ENCODE peak calls at places on chromosomes 5 and 9, in six cellular contexts. One of them, this sample, is unnamed.
A peak's percentile ranks its signal among the peaks of the same experiment; 100 is the strongest.

GRCh38 chr5:31936699-31937098 is 237.4 kb downstream of the GOLPH3 start:
- DNase-seq in stomach: no peak
- DNase-seq in RWPE1: no peak
- DNase-seq in H9: no peak
- DNase-seq in sigmoid colon: no peak
- DNase-seq in CD4-positive, alpha-beta T cell: no peak
- DNase-seq in this sample: no peak

GRCh38 chr9:80797427-80797825 is 891.9 kb downstream of the TLE1 start:
- DNase-seq in stomach: no peak
- DNase-seq in RWPE1: no peak
- DNase-seq in H9: no peak
- DNase-seq in sigmoid colon: no peak
- DNase-seq in CD4-positive, alpha-beta T cell: no peak
- DNase-seq in this sample: no peak

GRCh38 chr5:92554447-92555085 is 1026.5 kb downstream of the NR2F1-AS1 start:
- DNase-seq in stomach: no peak
- DNase-seq in RWPE1: no peak
- DNase-seq in H9: no peak
- DNase-seq in sigmoid colon: no peak
- DNase-seq in CD4-positive, alpha-beta T cell: no peak
- DNase-seq in this sample: no peak

GRCh38 chr5:125719681-125720676 is 703.2 kb upstream of the GRAMD2B start:
- DNase-seq in stomach: peak; percentile 32
- DNase-seq in RWPE1: no peak
- DNase-seq in H9: no peak
- DNase-seq in sigmoid colon: no peak
- DNase-seq in CD4-positive, alpha-beta T cell: no peak
- DNase-seq in this sample: peak; percentile 71

GRCh38 chr9:22308177-22308576 is 138.4 kb upstream of the DMRTA1 start:
- DNase-seq in stomach: no peak
- DNase-seq in RWPE1: no peak
- DNase-seq in H9: no peak
- DNase-seq in sigmoid colon: no peak
- DNase-seq in CD4-positive, alpha-beta T cell: no peak
- DNase-seq in this sample: no peak

GRCh38 chr5:54329731-54330709 is 19.6 kb upstream of the ARL15 start:
- DNase-seq in stomach: peak; percentile 72
- DNase-seq in RWPE1: peak; percentile 91
- DNase-seq in H9: no peak
- DNase-seq in sigmoid colon: no peak
- DNase-seq in CD4-positive, alpha-beta T cell: no peak
- DNase-seq in this sample: peak; percentile 86

GRCh38 chr5:60473654-60474053 is 226.3 kb downstream of the DEPDC1B start:
- DNase-seq in stomach: no peak
- DNase-seq in RWPE1: no peak
- DNase-seq in H9: no peak
- DNase-seq in sigmoid colon: no peak
- DNase-seq in CD4-positive, alpha-beta T cell: no peak
- DNase-seq in this sample: no peak

GRCh38 chr5:158461240-158461854 is 602.4 kb upstream of the CLINT1 start:
- DNase-seq in stomach: no peak
- DNase-seq in RWPE1: no peak
- DNase-seq in H9: no peak
- DNase-seq in sigmoid colon: peak; percentile 80
- DNase-seq in CD4-positive, alpha-beta T cell: no peak
- DNase-seq in this sample: peak; percentile 73

GRCh38 chr5:105057001-105057436 is 1494.4 kb upstream of the NUDT12 start:
- DNase-seq in stomach: no peak
- DNase-seq in RWPE1: no peak
- DNase-seq in H9: no peak
- DNase-seq in sigmoid colon: no peak
- DNase-seq in CD4-positive, alpha-beta T cell: no peak
- DNase-seq in this sample: no peak

GRCh38 chr9:133114886-133115603 is 6.0 kb downstream of the RALGDS start:
- DNase-seq in stomach: no peak
- DNase-seq in RWPE1: no peak
- DNase-seq in H9: no peak
- DNase-seq in sigmoid colon: peak; percentile 71
- DNase-seq in CD4-positive, alpha-beta T cell: no peak
- DNase-seq in this sample: no peak

GRCh38 chr5:43619911-43620310 is 16.9 kb downstream of the NNT start:
- DNase-seq in stomach: no peak
- DNase-seq in RWPE1: no peak
- DNase-seq in H9: no peak
- DNase-seq in sigmoid colon: no peak
- DNase-seq in CD4-positive, alpha-beta T cell: no peak
- DNase-seq in this sample: no peak

GRCh38 chr5:89967806-89968444 is 441.6 kb downstream of the CETN3 start:
- DNase-seq in stomach: no peak
- DNase-seq in RWPE1: no peak
- DNase-seq in H9: no peak
- DNase-seq in sigmoid colon: no peak
- DNase-seq in CD4-positive, alpha-beta T cell: no peak
- DNase-seq in this sample: no peak

GRCh38 chr5:10689391-10690081 is 71.5 kb downstream of the DAP start:
- DNase-seq in stomach: no peak
- DNase-seq in RWPE1: no peak
- DNase-seq in H9: peak; percentile 77
- DNase-seq in sigmoid colon: no peak
- DNase-seq in CD4-positive, alpha-beta T cell: no peak
- DNase-seq in this sample: no peak

GRCh38 chr9:81312346-81312745 is 377.0 kb downstream of the TLE1 start:
- DNase-seq in stomach: no peak
- DNase-seq in RWPE1: peak; percentile 49
- DNase-seq in H9: no peak
- DNase-seq in sigmoid colon: no peak
- DNase-seq in CD4-positive, alpha-beta T cell: no peak
- DNase-seq in this sample: no peak

GRCh38 chr9:137480686-137481683 is 21.9 kb upstream of the NSMF start:
- DNase-seq in stomach: no peak
- DNase-seq in RWPE1: no peak
- DNase-seq in H9: peak; percentile 25
- DNase-seq in sigmoid colon: no peak
- DNase-seq in CD4-positive, alpha-beta T cell: no peak
- DNase-seq in this sample: no peak

GRCh38 chr5:135878156-135878620 is 17.5 kb downstream of the IL9 start:
- DNase-seq in stomach: no peak
- DNase-seq in RWPE1: no peak
- DNase-seq in H9: no peak
- DNase-seq in sigmoid colon: no peak
- DNase-seq in CD4-positive, alpha-beta T cell: no peak
- DNase-seq in this sample: no peak

GRCh38 chr5:101686541-101686940 is 609.5 kb downstream of the SLCO4C1 start:
- DNase-seq in stomach: no peak
- DNase-seq in RWPE1: no peak
- DNase-seq in H9: no peak
- DNase-seq in sigmoid colon: no peak
- DNase-seq in CD4-positive, alpha-beta T cell: no peak
- DNase-seq in this sample: no peak

GRCh38 chr5:52728201-52728600 is 59.5 kb upstream of the ITGA1 start:
- DNase-seq in stomach: no peak
- DNase-seq in RWPE1: no peak
- DNase-seq in H9: no peak
- DNase-seq in sigmoid colon: no peak
- DNase-seq in CD4-positive, alpha-beta T cell: no peak
- DNase-seq in this sample: no peak

GRCh38 chr5:159899067-159900049 is 16.9 kb upstream of the ADRA1B start:
- DNase-seq in stomach: no peak
- DNase-seq in RWPE1: no peak
- DNase-seq in H9: no peak
- DNase-seq in sigmoid colon: no peak
- DNase-seq in CD4-positive, alpha-beta T cell: no peak
- DNase-seq in this sample: no peak

GRCh38 chr9:72362118-72362531 is 2.9 kb downstream of the ZFAND5 start:
- DNase-seq in stomach: no peak
- DNase-seq in RWPE1: peak; percentile 60
- DNase-seq in H9: no peak
- DNase-seq in sigmoid colon: no peak
- DNase-seq in CD4-positive, alpha-beta T cell: no peak
- DNase-seq in this sample: no peak

GRCh38 chr9:119153402-119153801 is 215.8 kb downstream of the BRINP1 start:
- DNase-seq in stomach: no peak
- DNase-seq in RWPE1: no peak
- DNase-seq in H9: no peak
- DNase-seq in sigmoid colon: no peak
- DNase-seq in CD4-positive, alpha-beta T cell: no peak
- DNase-seq in this sample: no peak

GRCh38 chr9:98255064-98255577 is 328 bp downstream of the TBC1D2 start:
- DNase-seq in stomach: peak; percentile 46
- DNase-seq in RWPE1: peak; percentile 77
- DNase-seq in H9: no peak
- DNase-seq in sigmoid colon: peak; percentile 67
- DNase-seq in CD4-positive, alpha-beta T cell: no peak
- DNase-seq in this sample: no peak

GRCh38 chr9:107807183-107807582 is 317.6 kb upstream of the KLF4 start:
- DNase-seq in stomach: no peak
- DNase-seq in RWPE1: no peak
- DNase-seq in H9: no peak
- DNase-seq in sigmoid colon: no peak
- DNase-seq in CD4-positive, alpha-beta T cell: no peak
- DNase-seq in this sample: no peak

GRCh38 chr5:37888476-37888875 is 48.6 kb upstream of the GDNF start:
- DNase-seq in stomach: no peak
- DNase-seq in RWPE1: peak; percentile 89
- DNase-seq in H9: no peak
- DNase-seq in sigmoid colon: no peak
- DNase-seq in CD4-positive, alpha-beta T cell: no peak
- DNase-seq in this sample: no peak

GRCh38 chr5:21931076-21931475 is 922.1 kb downstream of the CDH12 start:
- DNase-seq in stomach: no peak
- DNase-seq in RWPE1: no peak
- DNase-seq in H9: no peak
- DNase-seq in sigmoid colon: no peak
- DNase-seq in CD4-positive, alpha-beta T cell: no peak
- DNase-seq in this sample: no peak

GRCh38 chr5:65721050-65721774 is 697 bp downstream of the SGTB start:
- DNase-seq in stomach: peak; percentile 53
- DNase-seq in RWPE1: peak; percentile 67
- DNase-seq in H9: peak; percentile 45
- DNase-seq in sigmoid colon: peak; percentile 83
- DNase-seq in CD4-positive, alpha-beta T cell: no peak
- DNase-seq in this sample: peak; percentile 53

GRCh38 chr5:112492291-112492690 is 73.2 kb upstream of the EPB41L4A start:
- DNase-seq in stomach: peak; percentile 55
- DNase-seq in RWPE1: peak; percentile 76
- DNase-seq in H9: peak; percentile 78
- DNase-seq in sigmoid colon: no peak
- DNase-seq in CD4-positive, alpha-beta T cell: no peak
- DNase-seq in this sample: peak; percentile 53

GRCh38 chr5:98096155-98096554 is 677.3 kb upstream of the RGMB start:
- DNase-seq in stomach: no peak
- DNase-seq in RWPE1: no peak
- DNase-seq in H9: no peak
- DNase-seq in sigmoid colon: no peak
- DNase-seq in CD4-positive, alpha-beta T cell: no peak
- DNase-seq in this sample: no peak

GRCh38 chr5:6495433-6496206 is 47.0 kb downstream of the UBE2QL1 start:
- DNase-seq in stomach: peak; percentile 44
- DNase-seq in RWPE1: no peak
- DNase-seq in H9: no peak
- DNase-seq in sigmoid colon: no peak
- DNase-seq in CD4-positive, alpha-beta T cell: no peak
- DNase-seq in this sample: peak; percentile 19

GRCh38 chr5:15731686-15732085 is 231.7 kb downstream of the FBXL7 start:
- DNase-seq in stomach: no peak
- DNase-seq in RWPE1: no peak
- DNase-seq in H9: no peak
- DNase-seq in sigmoid colon: no peak
- DNase-seq in CD4-positive, alpha-beta T cell: no peak
- DNase-seq in this sample: no peak

GRCh38 chr5:134784241-134784920 is 25.8 kb downstream of the DDX46 start:
- DNase-seq in stomach: no peak
- DNase-seq in RWPE1: no peak
- DNase-seq in H9: no peak
- DNase-seq in sigmoid colon: no peak
- DNase-seq in CD4-positive, alpha-beta T cell: no peak
- DNase-seq in this sample: no peak

GRCh38 chr5:135478938-135479337 is 26.8 kb upstream of the TIFAB start:
- DNase-seq in stomach: no peak
- DNase-seq in RWPE1: no peak
- DNase-seq in H9: no peak
- DNase-seq in sigmoid colon: no peak
- DNase-seq in CD4-positive, alpha-beta T cell: no peak
- DNase-seq in this sample: no peak

GRCh38 chr9:70120834-70121510 is 77.3 kb downstream of the MAMDC2 start:
- DNase-seq in stomach: no peak
- DNase-seq in RWPE1: peak; percentile 65
- DNase-seq in H9: no peak
- DNase-seq in sigmoid colon: peak; percentile 89
- DNase-seq in CD4-positive, alpha-beta T cell: no peak
- DNase-seq in this sample: peak; percentile 30

GRCh38 chr5:157930710-157931109 is 71.8 kb upstream of the CLINT1 start:
- DNase-seq in stomach: peak; percentile 94
- DNase-seq in RWPE1: no peak
- DNase-seq in H9: no peak
- DNase-seq in sigmoid colon: no peak
- DNase-seq in CD4-positive, alpha-beta T cell: no peak
- DNase-seq in this sample: peak; percentile 81

DNA sequence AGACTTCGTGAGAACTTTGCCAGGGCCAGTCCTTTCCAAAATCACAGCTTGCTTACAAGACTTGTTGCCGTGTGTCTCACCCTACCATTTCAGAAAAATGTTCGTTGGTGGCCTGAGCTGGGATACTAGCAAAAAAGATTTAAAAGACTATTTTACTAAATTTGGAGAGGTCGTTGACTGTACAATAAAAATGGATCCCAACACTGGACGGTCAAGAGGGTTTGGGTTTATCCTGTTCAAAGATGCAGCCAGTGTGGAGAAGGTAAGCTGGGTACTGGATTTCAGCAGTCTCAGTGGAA is 1.4 kb downstream of the HNRNPAB start:
- DNase-seq in stomach: no peak
- DNase-seq in RWPE1: no peak
- DNase-seq in H9: no peak
- DNase-seq in sigmoid colon: no peak
- DNase-seq in CD4-positive, alpha-beta T cell: no peak
- DNase-seq in this sample: no peak
- H3K27ac ChIP-seq in stomach: peak overlapping the region; percentile 95
- H3K27ac ChIP-seq in RWPE1: peak overlapping the region; percentile 90
- H3K27ac ChIP-seq in H9: no peak overlapping the region
- H3K27ac ChIP-seq in sigmoid colon: peak overlapping the region; percentile 95
- H3K27ac ChIP-seq in CD4-positive, alpha-beta T cell: peak overlapping the region; percentile 9
- H3K27ac ChIP-seq in this sample: no peak overlapping the region

GRCh38 chr5:149514512-149514911 is 36.7 kb downstream of the CSNK1A1 start:
- DNase-seq in stomach: no peak
- DNase-seq in RWPE1: no peak
- DNase-seq in H9: no peak
- DNase-seq in sigmoid colon: no peak
- DNase-seq in CD4-positive, alpha-beta T cell: no peak
- DNase-seq in this sample: no peak
- H3K27ac ChIP-seq in stomach: no peak overlapping the region
- H3K27ac ChIP-seq in RWPE1: no peak overlapping the region
- H3K27ac ChIP-seq in H9: no peak overlapping the region
- H3K27ac ChIP-seq in sigmoid colon: peak overlapping the region; percentile 47
- H3K27ac ChIP-seq in CD4-positive, alpha-beta T cell: no peak overlapping the region
- H3K27ac ChIP-seq in this sample: no peak overlapping the region

GRCh38 chr9:129869585-129870501 is 34.6 kb downstream of the USP20 start:
- DNase-seq in stomach: no peak
- DNase-seq in RWPE1: no peak
- DNase-seq in H9: peak; percentile 25
- DNase-seq in sigmoid colon: no peak
- DNase-seq in CD4-positive, alpha-beta T cell: no peak
- DNase-seq in this sample: no peak
- H3K27ac ChIP-seq in stomach: no peak overlapping the region
- H3K27ac ChIP-seq in RWPE1: no peak overlapping the region
- H3K27ac ChIP-seq in H9: no peak overlapping the region
- H3K27ac ChIP-seq in sigmoid colon: no peak overlapping the region
- H3K27ac ChIP-seq in CD4-positive, alpha-beta T cell: peak overlapping the region; percentile 96
- H3K27ac ChIP-seq in this sample: no peak overlapping the region

GRCh38 chr9:78144008-78144381 is 91.9 kb upstream of the CEP78 start:
- DNase-seq in stomach: no peak
- DNase-seq in RWPE1: no peak
- DNase-seq in H9: no peak
- DNase-seq in sigmoid colon: no peak
- DNase-seq in CD4-positive, alpha-beta T cell: no peak
- DNase-seq in this sample: no peak
- H3K27ac ChIP-seq in stomach: no peak overlapping the region
- H3K27ac ChIP-seq in RWPE1: no peak overlapping the region
- H3K27ac ChIP-seq in H9: no peak overlapping the region
- H3K27ac ChIP-seq in sigmoid colon: no peak overlapping the region
- H3K27ac ChIP-seq in CD4-positive, alpha-beta T cell: no peak overlapping the region
- H3K27ac ChIP-seq in this sample: peak overlapping the region; percentile 54

This sample was measured in body of pancreas.